ENCODE peak calls at places on chromosomes 2 and 18, in ten cellular contexts. B is stomach; T is upper lobe of right lung; P is CD8-positive, alpha-beta memory T cell; C is CD8-positive, alpha-beta T cell; M is GM23248; Z is vagina; Y is PC-3; J is left ventricle myocardium inferior; L is mammary epithelial cell. D is an unnamed sample. For H3K9me3, the result is how much of the 10 kb centered on the place peaks cover.

GRCh38 chr18:10051877-10052631 is 138.2 kb downstream of the VAPA start:
- DNase-seq in J (peak), M (peak), Y (no peak), P (no peak), L (peak), C (no peak), Z (peak), B (peak), T (no peak), D (no peak)

GRCh38 chr18:50523165-50523564 is 36.7 kb upstream of the MAPK4 start:
- DNase-seq in C (no peak), Y (no peak), Z (no peak), P (no peak), L (no peak), B (no peak), M (no peak), T (no peak), J (no peak), D (no peak)

GRCh38 chr2:95274291-95275150 is at the start of gene PROM2:
- DNase-seq in C (no peak), Z (no peak), M (no peak), B (peak), J (no peak), Y (peak), L (peak), P (no peak), T (peak), D (no peak)

GRCh38 chr2:74893332-74893731 is 59.4 kb downstream of the HK2 start:
- DNase-seq in C (no peak), Y (peak), P (no peak), Z (peak), M (peak), L (peak), B (no peak), J (no peak), T (no peak), D (no peak)

GRCh38 chr2:29165362-29166236 is 50.4 kb downstream of the CLIP4 start:
- DNase-seq in P (no peak), C (no peak), Y (peak), B (no peak), M (peak), Z (no peak), L (peak), T (no peak), J (no peak), D (no peak)

GRCh38 chr2:172864182-172864581 is 128.5 kb downstream of the RAPGEF4 start:
- DNase-seq in Y (peak), J (peak), B (peak), Z (no peak), P (peak), L (no peak), M (peak), C (no peak), T (peak), D (peak)

GRCh38 chr18:11078491-11078890 is 70.9 kb downstream of the PIEZO2 start:
- DNase-seq in M (no peak), L (no peak), B (no peak), J (no peak), P (no peak), Z (no peak), Y (no peak), T (no peak), C (no peak), D (no peak)

GRCh38 chr2:75324716-75325291 is 125.5 kb upstream of the TACR1 start:
- DNase-seq in Y (no peak), C (no peak), T (no peak), Z (no peak), L (no peak), P (no peak), J (no peak), M (no peak), B (no peak), D (no peak)

GRCh38 chr2:109529532-109530449 is 84.0 kb downstream of the SEPTIN10 start:
- DNase-seq in C (no peak), B (peak), Y (no peak), Z (peak), M (peak), P (no peak), J (no peak), L (no peak), T (peak), D (no peak)

GRCh38 chr18:58616446-58616845 is 12.4 kb downstream of the ALPK2 start:
- DNase-seq in P (no peak), M (no peak), L (no peak), C (no peak), T (no peak), Z (no peak), Y (no peak), B (no peak), J (no peak), D (no peak)

GRCh38 chr2:1742680-1743395 is 1.5 kb downstream of the PXDN start:
- DNase-seq in C (no peak), L (peak), Z (peak), T (peak), P (no peak), B (peak), M (peak), J (peak), Y (peak), D (peak)

GRCh38 chr2:234293973-234294372 is 202.9 kb downstream of the ARL4C start:
- DNase-seq in L (peak), Y (no peak), P (no peak), B (no peak), T (no peak), Z (no peak), C (no peak), M (no peak), J (no peak), D (no peak)

GRCh38 chr2:232013701-232014353 is 52.3 kb downstream of the DIS3L2 start:
- DNase-seq in Z (no peak), Y (peak), L (peak), J (no peak), M (peak), C (no peak), P (no peak), B (no peak), T (no peak), D (no peak)

GRCh38 chr2:132936261-132936660 is 266.3 kb upstream of the LYPD1 start:
- DNase-seq in Y (peak), P (no peak), M (peak), J (no peak), C (no peak), L (peak), T (no peak), Z (no peak), B (no peak), D (no peak)

GRCh38 chr2:65228249-65228750 is 669 bp downstream of the ACTR2 start:
- DNase-seq in T (no peak), J (no peak), B (no peak), P (no peak), Y (no peak), C (peak), Z (no peak), L (peak), M (peak), D (no peak)

GRCh38 chr18:78589916-78590437 is 389.6 kb upstream of the SALL3 start:
- DNase-seq in T (no peak), B (no peak), L (no peak), P (no peak), Y (no peak), Z (peak), J (no peak), M (no peak), C (no peak), D (no peak)

GRCh38 chr2:55147531-55147930 is 84.6 kb downstream of the CLHC1 start:
- DNase-seq in M (no peak), Y (no peak), J (no peak), L (no peak), T (no peak), Z (no peak), C (no peak), B (no peak), P (no peak), D (no peak)

GRCh38 chr2:217277646-217278048 is 417.8 kb upstream of the TNP1 start:
- DNase-seq in M (peak), Z (no peak), B (no peak), C (no peak), L (peak), Y (peak), J (no peak), P (no peak), T (no peak), D (no peak)

GRCh38 chr2:216690451-216691209 is 4.7 kb downstream of the IGFBP5 start:
- DNase-seq in Z (no peak), B (no peak), T (no peak), C (no peak), J (no peak), Y (no peak), L (no peak), M (peak), P (no peak), D (no peak)

GRCh38 chr2:207475546-207475945 is 54.2 kb upstream of the CREB1 start:
- DNase-seq in T (no peak), P (no peak), Y (peak), L (peak), Z (no peak), J (no peak), B (no peak), M (peak), C (no peak), D (no peak)

GRCh38 chr2:125167820-125168219 is 1142.7 kb downstream of the CNTNAP5 start:
- DNase-seq in M (peak), C (no peak), Z (no peak), T (no peak), J (no peak), Y (no peak), L (peak), B (no peak), P (no peak), D (no peak)

GRCh38 chr2:101258804-101259203 is 6.1 kb downstream of the CNOT11 start:
- DNase-seq in L (no peak), B (no peak), J (no peak), T (no peak), M (no peak), C (no peak), P (no peak), Y (no peak), Z (no peak), D (no peak)

GRCh38 chr2:74436111-74436803 is 5.5 kb downstream of the RTKN start:
- DNase-seq in P (no peak), T (no peak), L (no peak), C (no peak), Y (no peak), J (no peak), M (no peak), Z (no peak), B (no peak), D (no peak)

GRCh38 chr2:203914546-203915169 is 21.9 kb upstream of the ICOS start:
- DNase-seq in J (no peak), B (no peak), Y (no peak), P (no peak), T (no peak), M (peak), L (no peak), Z (no peak), C (no peak), D (no peak)

GRCh38 chr2:121189011-121189410 is 96.0 kb downstream of the TFCP2L1 start:
- DNase-seq in Z (no peak), B (no peak), T (no peak), J (no peak), Y (no peak), C (no peak), M (no peak), P (no peak), L (no peak), D (no peak)

GRCh38 chr18:22507055-22507454 is 89.3 kb upstream of the CTAGE1 start:
- DNase-seq in M (no peak), L (no peak), B (no peak), Z (no peak), T (no peak), J (no peak), P (no peak), C (no peak), Y (no peak), D (no peak)

GRCh38 chr2:182559623-182560022 is 132.8 kb upstream of the PDE1A start:
- DNase-seq in P (no peak), L (peak), C (no peak), B (no peak), Z (no peak), T (no peak), M (peak), Y (no peak), J (no peak), D (no peak)

GRCh38 chr2:89797320-89798038 is 1106.0 kb downstream of the RPIA start:
- DNase-seq in Y (no peak), B (no peak), L (no peak), C (no peak), T (no peak), M (no peak), Z (no peak), P (no peak), J (no peak), D (no peak)
- H3K9me3 ChIP-seq in Y (half or more), B (half or more), L (half or more), C (under half), T (under half), M (under half), Z (under half), P (under half), J (half or more), D (half or more)

GRCh38 chr18:28793911-28794310 is 617.0 kb upstream of the CDH2 start:
- DNase-seq in J (no peak), L (no peak), B (no peak), C (no peak), Y (peak), P (no peak), Z (no peak), M (no peak), T (no peak), D (no peak)

GRCh38 chr18:28792404-28793103 is 615.6 kb upstream of the CDH2 start:
- DNase-seq in P (no peak), Y (peak), M (no peak), C (no peak), B (no peak), T (no peak), Z (no peak), L (peak), J (no peak), D (no peak)

GRCh38 chr18:28786941-28787340 is 610.0 kb upstream of the CDH2 start:
- DNase-seq in P (no peak), C (no peak), L (no peak), Z (no peak), M (no peak), J (no peak), T (no peak), B (no peak), Y (no peak), D (no peak)

GRCh38 chr18:28791101-28791500 is 614.2 kb upstream of the CDH2 start:
- DNase-seq in B (no peak), Y (no peak), C (no peak), M (peak), Z (no peak), T (no peak), P (no peak), L (no peak), J (no peak), D (no peak)

DNA sequence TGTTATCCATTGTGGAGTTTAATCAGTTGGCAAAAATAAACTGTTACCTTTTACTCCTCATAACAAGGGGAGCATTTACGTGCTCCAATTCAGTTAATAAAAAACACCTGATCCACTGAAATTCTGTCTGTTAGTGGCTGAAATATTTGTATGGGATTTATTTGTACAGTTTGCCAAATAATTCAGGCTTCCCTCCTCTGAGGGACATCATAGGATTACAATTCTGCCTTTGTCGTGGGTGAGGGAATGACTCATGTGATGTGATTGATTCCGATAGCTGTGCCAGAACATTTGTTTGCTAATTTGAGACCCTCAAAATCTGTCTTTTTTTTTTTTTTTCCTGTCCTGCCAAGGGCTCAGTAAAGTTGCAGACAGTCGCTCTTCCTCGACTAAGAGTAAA is 612.5 kb upstream of the CDH2 start:
- DNase-seq in P (no peak), J (no peak), L (no peak), M (peak), B (no peak), T (no peak), C (no peak), Y (peak), Z (no peak), D (no peak)
- H3K4me3 ChIP-seq in P (no peak), J (no peak), L (no peak), M (no peak), B (no peak), T (no peak), C (no peak), Y (no peak), Z (no peak), D (no peak)

GRCh38 chr18:65768379-65768778 is 17.6 kb downstream of the CDH7 start:
- DNase-seq in J (no peak), M (no peak), P (no peak), B (no peak), Y (peak), L (no peak), C (no peak), T (no peak), Z (no peak), D (no peak)
- H3K9me3 ChIP-seq in J (under half), M (under half), P (under half), B (under half), Y (under half), L (under half), C (under half), T (under half), Z (under half), D (under half)

DNA sequence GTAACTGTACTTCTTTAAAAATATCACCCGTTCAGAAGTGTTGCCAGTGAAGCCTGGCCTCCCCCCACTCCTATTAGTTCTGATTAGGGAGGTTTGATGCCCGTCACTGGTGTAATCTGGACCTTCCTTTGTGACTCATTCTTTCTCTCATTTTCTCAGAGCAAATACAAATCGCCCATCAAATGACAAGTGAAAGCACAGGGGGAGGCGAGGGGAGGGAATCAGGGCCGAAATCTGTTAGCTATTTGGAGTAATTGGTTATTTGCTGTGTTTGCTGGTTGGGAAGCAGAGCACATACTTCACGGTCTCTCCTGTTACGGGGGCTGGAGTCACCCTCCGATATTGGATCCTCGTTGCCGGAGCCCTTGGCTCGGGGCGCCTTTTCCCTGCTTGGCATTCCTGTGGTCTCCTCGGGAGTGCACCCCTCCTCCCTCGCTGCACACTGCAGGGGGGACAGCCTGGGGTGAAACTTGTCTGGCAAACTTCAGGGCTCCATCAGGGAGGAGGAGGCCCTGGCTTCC is 178.1 kb downstream of the DYSF start:
- DNase-seq in C (no peak), Z (no peak), P (no peak), J (no peak), T (no peak), B (no peak), Y (no peak), M (peak), L (no peak), D (no peak)
- H3K4me3 ChIP-seq in C (no peak), Z (no peak), P (no peak), J (no peak), T (no peak), B (no peak), Y (no peak), M (peak), L (no peak), D (no peak)

GRCh38 chr2:176454893-176455810 is 185.9 kb downstream of the MTX2 start:
- DNase-seq in P (peak), C (peak), J (peak), M (peak), Z (no peak), Y (peak), B (peak), T (peak), L (peak), D (peak)
- H3K9me3 ChIP-seq in P (under half), C (under half), J (under half), M (under half), Z (under half), Y (under half), B (under half), T (under half), L (under half), D (under half)

GRCh38 chr18:55501594-55502345 is 86.2 kb downstream of the TCF4 start:
- DNase-seq in Y (no peak), C (no peak), P (no peak), L (peak), Z (no peak), M (no peak), B (no peak), T (no peak), J (no peak), D (no peak)
- H3K4me3 ChIP-seq in Y (no peak), C (no peak), P (no peak), L (no peak), Z (no peak), M (peak), B (no peak), T (no peak), J (no peak), D (no peak)

GRCh38 chr2:2827691-2828315 is 496.7 kb upstream of the MYT1L start:
- DNase-seq in M (no peak), P (no peak), T (peak), Y (no peak), L (no peak), B (peak), J (no peak), Z (peak), C (no peak), D (no peak)
- H3K9me3 ChIP-seq in M (under half), P (under half), T (under half), Y (under half), L (under half), B (under half), J (under half), Z (under half), C (under half), D (under half)

GRCh38 chr18:26551217-26551708 is 2.9 kb upstream of the KCTD1 start:
- DNase-seq in T (no peak), B (no peak), L (peak), M (no peak), Z (no peak), P (no peak), Y (no peak), C (no peak), J (no peak), D (no peak)
- H3K4me3 ChIP-seq in T (no peak), B (peak), L (no peak), M (no peak), Z (peak), P (no peak), Y (no peak), C (no peak), J (peak), D (peak)

D was measured in heart right ventricle.